ENCODE peak calls at places on chromosomes 12 and 14, in ten cellular contexts. P is cardiac muscle cell, D is bronchial epithelial cell, S is AG04449, M is esophagus squamous epithelium, A is IMR-90, R is Karpas-422, T is PC-3, Z is tibial artery, Y is GM12878. J is an unnamed sample.

GRCh38 chr12:122126713-122127597 is 47.1 kb downstream of the IL31 start:
- DNase-seq in P (no peak), D (no peak), S (no peak), M (no peak), A (no peak), R (no peak), T (peak), Z (no peak), Y (no peak), J (no peak)

GRCh38 chr12:116087399-116087798 is 190.1 kb downstream of the MED13L start:
- DNase-seq in P (no peak), D (no peak), S (no peak), M (no peak), A (no peak), R (no peak), T (no peak), Z (no peak), Y (no peak), J (no peak)

GRCh38 chr12:88325076-88325827 is 183.1 kb downstream of the TMTC3 start:
- DNase-seq in P (peak), D (peak), S (peak), M (no peak), A (peak), R (no peak), T (peak), Z (no peak), Y (no peak), J (no peak)

GRCh38 chr12:5428332-5429221 is 3.3 kb upstream of the NTF3 start:
- DNase-seq in P (peak), D (no peak), S (no peak), M (no peak), A (peak), R (peak), T (peak), Z (no peak), Y (no peak), J (peak)

GRCh38 chr14:99441918-99442317 is 38.7 kb downstream of the SETD3 start:
- DNase-seq in P (no peak), D (no peak), S (no peak), M (no peak), A (no peak), R (no peak), T (no peak), Z (no peak), Y (no peak), J (no peak)

GRCh38 chr14:92582706-92583452 is 69.3 kb downstream of the RIN3 start:
- DNase-seq in P (no peak), D (no peak), S (no peak), M (no peak), A (no peak), R (no peak), T (no peak), Z (peak), Y (peak), J (peak)

GRCh38 chr12:69998011-69998410 is 173.0 kb downstream of the MYRFL start:
- DNase-seq in P (no peak), D (no peak), S (no peak), M (no peak), A (no peak), R (no peak), T (no peak), Z (no peak), Y (no peak), J (no peak)

GRCh38 chr14:52266179-52266578 is 1.3 kb upstream of the PTGDR start:
- DNase-seq in P (peak), D (peak), S (no peak), M (no peak), A (peak), R (no peak), T (no peak), Z (peak), Y (no peak), J (no peak)

GRCh38 chr12:124661382-124661781 is 94.0 kb upstream of the NCOR2 start:
- DNase-seq in P (no peak), D (no peak), S (no peak), M (no peak), A (no peak), R (no peak), T (no peak), Z (no peak), Y (no peak), J (no peak)

GRCh38 chr12:121061831-121062230 is 22.8 kb upstream of the OASL start:
- DNase-seq in P (peak), D (no peak), S (no peak), M (no peak), A (peak), R (no peak), T (peak), Z (no peak), Y (no peak), J (peak)

GRCh38 chr12:76441016-76441415 is 92.8 kb upstream of the BBS10 start:
- DNase-seq in P (no peak), D (no peak), S (no peak), M (no peak), A (no peak), R (peak), T (no peak), Z (no peak), Y (no peak), J (no peak)

GRCh38 chr12:107369006-107369405 is 275.7 kb upstream of the CRY1 start:
- DNase-seq in P (no peak), D (no peak), S (no peak), M (no peak), A (no peak), R (no peak), T (no peak), Z (no peak), Y (no peak), J (no peak)

GRCh38 chr14:93984987-93985410 is 8.6 kb upstream of the ASB2 start:
- DNase-seq in P (peak), D (peak), S (peak), M (no peak), A (peak), R (peak), T (peak), Z (peak), Y (no peak), J (no peak)

GRCh38 chr12:6647083-6647604 is at the start of gene ACRBP:
- DNase-seq in P (peak), D (peak), S (no peak), M (no peak), A (peak), R (no peak), T (no peak), Z (peak), Y (no peak), J (no peak)

GRCh38 chr12:111840831-111841230 is 1.2 kb upstream of the MAPKAPK5 start:
- DNase-seq in P (no peak), D (no peak), S (no peak), M (no peak), A (no peak), R (no peak), T (no peak), Z (no peak), Y (no peak), J (no peak)

GRCh38 chr12:77377116-77377515 is 311.7 kb upstream of the E2F7 start:
- DNase-seq in P (peak), D (no peak), S (no peak), M (no peak), A (peak), R (no peak), T (no peak), Z (no peak), Y (no peak), J (no peak)

GRCh38 chr12:126353604-126354003 is 1288.4 kb downstream of the AACS start:
- DNase-seq in P (peak), D (peak), S (no peak), M (no peak), A (no peak), R (no peak), T (no peak), Z (no peak), Y (no peak), J (no peak)

GRCh38 chr12:69540606-69541386 is 44.5 kb upstream of the CCT2 start:
- DNase-seq in P (peak), D (no peak), S (no peak), M (no peak), A (peak), R (no peak), T (peak), Z (no peak), Y (no peak), J (no peak)

GRCh38 chr12:42756841-42757661 is 167.5 kb upstream of the PRICKLE1 start:
- DNase-seq in P (peak), D (peak), S (peak), M (no peak), A (peak), R (no peak), T (peak), Z (no peak), Y (no peak), J (no peak)

GRCh38 chr14:95300697-95301526 is 18.8 kb downstream of the CLMN start:
- DNase-seq in P (no peak), D (no peak), S (no peak), M (no peak), A (no peak), R (peak), T (no peak), Z (no peak), Y (no peak), J (no peak)

GRCh38 chr14:32246751-32247150 is 43.7 kb upstream of the RNU6-8 start:
- DNase-seq in P (no peak), D (no peak), S (no peak), M (no peak), A (no peak), R (no peak), T (no peak), Z (no peak), Y (no peak), J (no peak)

GRCh38 chr14:91228112-91229004 is 16.1 kb downstream of the GPR68 start:
- DNase-seq in P (peak), D (peak), S (no peak), M (no peak), A (peak), R (no peak), T (peak), Z (no peak), Y (peak), J (no peak)

GRCh38 chr12:108313609-108314331 is 25.3 kb downstream of the CMKLR1 start:
- DNase-seq in P (no peak), D (no peak), S (no peak), M (no peak), A (no peak), R (peak), T (no peak), Z (no peak), Y (no peak), J (peak)

GRCh38 chr12:1594045-1594294 is 411 bp downstream of the FBXL14 start:
- DNase-seq in P (peak), D (no peak), S (no peak), M (no peak), A (no peak), R (peak), T (peak), Z (no peak), Y (no peak), J (no peak)

GRCh38 chr12:53287741-53288216 is 7.6 kb upstream of the PFDN5 start:
- DNase-seq in P (peak), D (peak), S (no peak), M (no peak), A (peak), R (peak), T (peak), Z (peak), Y (peak), J (peak)

GRCh38 chr14:22319526-22320352 is 269.3 kb downstream of the DAD1 start:
- DNase-seq in P (peak), D (peak), S (no peak), M (no peak), A (peak), R (peak), T (peak), Z (peak), Y (peak), J (no peak)

GRCh38 chr12:132302466-132303358 is 26.7 kb downstream of the GALNT9 start:
- DNase-seq in P (no peak), D (no peak), S (no peak), M (no peak), A (no peak), R (no peak), T (no peak), Z (no peak), Y (no peak), J (no peak)

GRCh38 chr12:5758347-5758746 is 186.7 kb downstream of the ANO2 start:
- DNase-seq in P (no peak), D (no peak), S (no peak), M (no peak), A (no peak), R (no peak), T (no peak), Z (no peak), Y (no peak), J (no peak)

GRCh38 chr12:10042167-10042566 is 11.7 kb downstream of the CLEC9A start:
- DNase-seq in P (no peak), D (no peak), S (no peak), M (no peak), A (no peak), R (no peak), T (no peak), Z (no peak), Y (no peak), J (no peak)

GRCh38 chr14:95183532-95184412 is 26.4 kb upstream of the DICER1 start:
- DNase-seq in P (peak), D (no peak), S (no peak), M (no peak), A (no peak), R (no peak), T (no peak), Z (no peak), Y (peak), J (no peak)

GRCh38 chr14:66405158-66405557 is 81.0 kb upstream of the CCDC196 start:
- DNase-seq in P (peak), D (peak), S (no peak), M (no peak), A (peak), R (no peak), T (peak), Z (no peak), Y (no peak), J (no peak)

GRCh38 chr12:111846016-111846415 is 4.0 kb downstream of the MAPKAPK5 start:
- DNase-seq in P (peak), D (no peak), S (no peak), M (no peak), A (no peak), R (no peak), T (no peak), Z (no peak), Y (no peak), J (no peak)

GRCh38 chr12:53966070-53966384 is 6.9 kb upstream of the HOXC11 start:
- DNase-seq in P (no peak), D (no peak), S (no peak), M (no peak), A (no peak), R (no peak), T (no peak), Z (no peak), Y (no peak), J (no peak)

GRCh38 chr12:91618281-91618680 is 435.7 kb upstream of the DCN start:
- DNase-seq in P (no peak), D (peak), S (no peak), M (no peak), A (no peak), R (no peak), T (peak), Z (no peak), Y (no peak), J (no peak)

GRCh38 chr12:19822476-19822875 is 383.2 kb downstream of the AEBP2 start:
- DNase-seq in P (no peak), D (no peak), S (no peak), M (no peak), A (no peak), R (no peak), T (no peak), Z (no peak), Y (no peak), J (no peak)

GRCh38 chr14:33774866-33775519 is 175.9 kb downstream of the EGLN3 start:
- DNase-seq in P (no peak), D (peak), S (no peak), M (no peak), A (no peak), R (peak), T (peak), Z (no peak), Y (no peak), J (no peak)

GRCh38 chr12:105060715-105061378 is 23.4 kb downstream of the ALDH1L2 start:
- DNase-seq in P (no peak), D (peak), S (no peak), M (no peak), A (no peak), R (no peak), T (peak), Z (no peak), Y (no peak), J (no peak)

GRCh38 chr12:105733579-105733978 is 403.1 kb downstream of the C12orf75 start:
- DNase-seq in P (no peak), D (no peak), S (no peak), M (no peak), A (no peak), R (no peak), T (peak), Z (no peak), Y (no peak), J (no peak)

DNA sequence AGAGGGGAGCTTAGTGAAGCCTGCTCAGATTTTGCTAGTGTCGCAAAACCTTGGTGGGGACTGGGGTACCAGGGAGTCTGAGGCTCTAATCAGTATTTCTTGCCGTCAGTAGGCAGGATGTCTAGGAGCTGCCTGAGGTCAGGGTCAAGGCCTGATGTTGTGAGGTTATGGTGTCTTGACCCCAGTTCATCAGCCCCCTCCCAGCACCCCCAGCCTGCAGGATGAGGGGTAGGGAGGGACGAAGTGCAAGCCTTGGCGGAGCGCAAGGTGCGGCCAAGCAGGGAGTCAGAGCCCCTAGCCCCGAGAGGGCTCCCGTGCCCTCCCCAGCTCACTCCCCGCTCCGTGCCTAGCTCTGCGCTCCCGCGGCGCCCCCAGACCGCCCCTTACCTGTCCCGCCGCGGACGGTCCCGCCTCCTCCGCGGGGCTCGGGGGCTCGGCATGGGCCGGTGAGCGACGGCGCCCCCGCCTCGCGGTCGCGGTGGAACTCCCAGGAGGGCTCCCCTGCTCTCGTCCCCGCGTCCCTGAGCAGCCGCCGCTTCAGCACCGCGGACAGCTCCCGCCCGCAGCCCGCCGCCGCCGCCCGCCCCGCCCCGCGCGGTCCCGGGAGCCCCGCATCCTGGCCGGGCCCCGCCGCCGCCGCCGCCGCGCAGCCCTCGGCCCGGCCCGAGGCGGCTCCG is 347 bp downstream of the SYNDIG1L start:
- DNase-seq in P (peak), D (no peak), S (no peak), M (no peak), A (no peak), R (no peak), T (peak), Z (peak), Y (no peak), J (no peak)
- H3K4me3 ChIP-seq in P (peak), D (no peak), S (no peak), M (no peak), A (no peak), R (no peak), T (no peak), Z (peak), Y (no peak), J (no peak)

DNA sequence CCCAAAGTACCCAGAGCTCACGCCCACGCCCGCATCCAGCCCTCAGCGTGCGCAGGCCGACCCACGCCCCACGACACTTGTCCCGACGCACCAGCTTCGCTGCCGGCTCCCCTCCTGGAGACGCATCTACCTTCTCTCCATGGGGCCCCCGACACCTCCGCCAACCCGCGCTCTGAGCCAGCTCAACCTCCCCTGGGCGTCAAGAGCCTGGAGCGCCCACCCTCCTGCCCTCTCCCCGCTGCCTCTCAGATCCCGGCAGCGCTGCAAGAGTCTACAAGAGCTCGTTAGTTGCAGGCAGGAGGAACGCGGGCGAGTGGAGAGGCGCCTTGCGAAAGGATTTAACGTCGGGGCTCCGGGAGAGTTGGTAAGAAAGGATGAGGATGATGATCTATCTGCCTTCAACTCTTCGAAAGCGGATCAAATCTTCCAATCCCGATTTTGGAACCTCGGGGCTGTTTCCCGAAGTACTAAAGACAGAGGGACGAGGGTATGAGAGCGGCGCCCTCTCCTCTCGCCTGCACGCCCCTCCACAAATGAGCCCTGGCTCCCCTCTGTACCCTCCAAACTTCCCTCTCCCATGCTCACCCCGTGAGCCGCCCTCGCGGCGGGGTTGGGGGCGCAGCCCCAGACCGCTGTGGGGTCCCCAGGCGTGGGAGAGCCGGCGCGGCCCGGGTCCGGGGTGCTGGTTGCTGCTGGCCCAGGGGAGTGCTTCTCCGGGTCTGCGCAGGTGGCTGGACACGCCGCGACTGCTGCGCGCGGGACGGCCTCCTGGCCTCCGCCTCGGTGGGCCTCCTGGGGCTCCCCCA is 968 bp downstream of the LTBP2 start:
- DNase-seq in P (peak), D (no peak), S (no peak), M (no peak), A (peak), R (no peak), T (no peak), Z (peak), Y (no peak), J (no peak)
- H3K4me3 ChIP-seq in P (peak), D (peak), S (peak), M (peak), A (peak), R (no peak), T (peak), Z (peak), Y (no peak), J (no peak)

GRCh38 chr14:25259470-25259869 is 209.5 kb upstream of the STXBP6 start:
- DNase-seq in P (no peak), D (no peak), S (no peak), M (no peak), A (no peak), R (no peak), T (no peak), Z (no peak), Y (no peak), J (no peak)
- H3K4me3 ChIP-seq in P (no peak), D (no peak), S (no peak), M (no peak), A (no peak), R (no peak), T (no peak), Z (no peak), Y (no peak), J (no peak)

GRCh38 chr12:55025508-55025907 is 5.7 kb downstream of the NEUROD4 start:
- DNase-seq in P (no peak), D (no peak), S (no peak), M (no peak), A (no peak), R (no peak), T (no peak), Z (no peak), Y (no peak), J (no peak)

GRCh38 chr12:55017421-55017820 is 2.4 kb upstream of the NEUROD4 start:
- DNase-seq in P (no peak), D (no peak), S (no peak), M (no peak), A (no peak), R (no peak), T (no peak), Z (no peak), Y (no peak), J (no peak)

DNA sequence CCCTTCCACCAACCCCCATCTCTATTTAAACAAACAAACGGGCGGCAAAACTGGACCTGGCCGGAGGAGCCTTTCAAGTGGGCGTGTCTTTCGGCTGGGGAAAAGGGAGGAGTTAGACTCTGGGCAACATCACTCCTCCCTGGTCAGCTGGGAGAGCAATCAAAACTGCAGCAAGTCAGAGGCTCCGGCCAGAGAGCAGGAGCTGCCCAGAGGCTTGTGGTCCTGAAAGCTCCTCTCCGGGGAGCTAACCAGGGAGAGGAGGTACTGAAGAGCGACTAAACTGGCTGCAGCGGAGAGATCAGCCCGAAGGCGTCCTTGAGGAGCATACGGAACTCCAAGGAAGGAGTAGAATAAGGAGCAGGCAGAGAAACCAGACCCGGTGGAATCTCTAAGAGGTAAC is at the start of gene NEUROD4:
- DNase-seq in P (peak), D (peak), S (peak), M (no peak), A (peak), R (no peak), T (peak), Z (no peak), Y (no peak), J (no peak)
- H3K4me3 ChIP-seq in P (no peak), D (no peak), S (no peak), M (no peak), A (no peak), R (no peak), T (no peak), Z (no peak), Y (no peak), J (no peak)